ENCODE peak calls at places on chromosomes 1 and 21, in seven cellular contexts. N is psoas muscle, T is upper lobe of right lung, E is aorta, R is K562, I is IMR-90, F is heart right ventricle. M is an unnamed sample.

GRCh38 chr1:183274836-183275235 is 88.8 kb downstream of the LAMC2 start:
- ATAC-seq in R (no peak), N (no peak), E (no peak), T (no peak), I (no peak), F (no peak), M (no peak)

GRCh38 chr1:167252986-167253385 is 32.3 kb downstream of the POU2F1 start:
- ATAC-seq in E (no peak), R (no peak), N (no peak), I (no peak), F (no peak), T (no peak), M (no peak)

GRCh38 chr1:154803203-154803920 is 66.7 kb downstream of the KCNN3 start:
- ATAC-seq in R (no peak), E (no peak), T (peak; percentile 40), N (peak; percentile 63), F (no peak), I (no peak), M (no peak)

GRCh38 chr1:223114871-223115270 is 28.2 kb downstream of the TLR5 start:
- ATAC-seq in E (peak; percentile 67), T (peak; percentile 50), R (no peak), F (peak; percentile 88), N (no peak), I (no peak), M (peak; percentile 69)

GRCh38 chr1:201686709-201687455 is 142.1 kb upstream of the IPO9 start:
- ATAC-seq in I (peak; percentile 10), R (peak; percentile 60), T (peak; percentile 82), N (peak; percentile 83), F (no peak), E (no peak), M (no peak)

GRCh38 chr1:116320846-116321245 is 52.2 kb upstream of the ATP1A1 start:
- ATAC-seq in E (no peak), T (no peak), R (no peak), F (no peak), N (no peak), I (no peak), M (no peak)

GRCh38 chr1:236284291-236284711 is 2.5 kb upstream of the ERO1B start:
- ATAC-seq in I (no peak), R (no peak), N (no peak), F (no peak), E (no peak), T (no peak), M (no peak)

GRCh38 chr1:104125935-104126334 is 376.2 kb downstream of the AMY1C start:
- ATAC-seq in I (no peak), F (no peak), T (no peak), E (no peak), R (no peak), N (no peak), M (no peak)

GRCh38 chr21:17270234-17270633 is 242.6 kb upstream of the CXADR start:
- ATAC-seq in N (peak; percentile 81), I (peak; percentile 64), F (peak; percentile 77), E (peak; percentile 83), R (no peak), T (peak; percentile 58), M (peak; percentile 66)

GRCh38 chr1:59046730-59047157 is 250.2 kb upstream of the FGGY start:
- ATAC-seq in E (no peak), R (no peak), F (no peak), T (peak; percentile 49), N (no peak), I (peak; percentile 22), M (no peak)

DNA sequence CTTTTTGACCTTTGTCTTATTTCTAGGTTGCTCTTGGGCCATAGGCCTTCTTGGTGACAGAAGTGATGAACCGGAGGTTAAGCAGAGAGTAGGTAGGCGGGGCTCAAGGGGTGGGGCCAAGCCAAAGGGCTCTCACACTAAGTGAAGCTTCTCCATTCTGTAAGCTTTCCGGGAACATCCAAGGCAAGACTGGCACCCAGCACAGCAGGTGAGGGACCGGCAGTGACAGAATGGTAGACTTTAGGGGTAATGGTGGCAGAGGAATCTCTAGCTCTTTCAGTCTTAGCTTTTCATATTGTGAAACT is at the start of gene TNFAIP8L2:
- ATAC-seq in E (peak; percentile 55), F (peak; percentile 58), R (peak; percentile 86), N (peak; percentile 26), T (peak; percentile 86), I (no peak), M (no peak)
- H3K4me3 ChIP-seq in E (no peak within 1 kb of the TSS), F (peak within 1 kb of the TSS; percentile 38), R (no peak within 1 kb of the TSS), N (peak within 1 kb of the TSS; percentile 37), T (peak within 1 kb of the TSS; percentile 52), I (no peak within 1 kb of the TSS), M (no peak within 1 kb of the TSS)

GRCh38 chr1:1011388-1011949 is 1.8 kb upstream of the ISG15 start:
- ATAC-seq in I (no peak), E (no peak), R (no peak), N (no peak), T (no peak), F (no peak), M (no peak)

GRCh38 chr1:1013105-1013921 is at the start of gene ISG15:
- ATAC-seq in F (peak; percentile 95), I (peak; percentile 95), T (peak; percentile 94), N (peak; percentile 96), R (peak; percentile 94), E (peak; percentile 94), M (peak; percentile 96)

GRCh38 chr1:1014896-1015681 is 1.8 kb downstream of the ISG15 start:
- ATAC-seq in R (no peak), N (no peak), E (no peak), I (no peak), T (no peak), F (no peak), M (no peak)

GRCh38 chr1:1019122-1019999 is 559 bp upstream of the AGRN start:
- ATAC-seq in E (peak; percentile 93), T (peak; percentile 90), I (peak; percentile 89), N (peak; percentile 95), R (peak; percentile 82), F (peak; percentile 69), M (peak; percentile 94)

GRCh38 chr1:1013922-1014617 is 773 bp downstream of the ISG15 start:
- ATAC-seq in N (no peak), T (no peak), F (peak; percentile 71), R (peak; percentile 57), I (peak; percentile 24), E (peak; percentile 42), M (no peak)
- H3K4me3 ChIP-seq in N (peak overlapping the region; percentile 79), T (peak overlapping the region; percentile 65), F (peak overlapping the region; percentile 70), R (peak overlapping the region; percentile 50), I (peak overlapping the region; percentile 54), E (no peak overlapping the region), M (peak overlapping the region; percentile 75)

GRCh38 chr1:231424950-231425805 is 3.1 kb upstream of the EGLN1 start:
- ATAC-seq in I (no peak), N (peak; percentile 67), R (no peak), F (no peak), T (no peak), E (no peak), M (no peak)
- H3K4me3 ChIP-seq in I (no peak overlapping the region), N (peak overlapping the region; percentile 91), R (no peak overlapping the region), F (no peak overlapping the region), T (no peak overlapping the region), E (no peak overlapping the region), M (no peak overlapping the region)

DNA sequence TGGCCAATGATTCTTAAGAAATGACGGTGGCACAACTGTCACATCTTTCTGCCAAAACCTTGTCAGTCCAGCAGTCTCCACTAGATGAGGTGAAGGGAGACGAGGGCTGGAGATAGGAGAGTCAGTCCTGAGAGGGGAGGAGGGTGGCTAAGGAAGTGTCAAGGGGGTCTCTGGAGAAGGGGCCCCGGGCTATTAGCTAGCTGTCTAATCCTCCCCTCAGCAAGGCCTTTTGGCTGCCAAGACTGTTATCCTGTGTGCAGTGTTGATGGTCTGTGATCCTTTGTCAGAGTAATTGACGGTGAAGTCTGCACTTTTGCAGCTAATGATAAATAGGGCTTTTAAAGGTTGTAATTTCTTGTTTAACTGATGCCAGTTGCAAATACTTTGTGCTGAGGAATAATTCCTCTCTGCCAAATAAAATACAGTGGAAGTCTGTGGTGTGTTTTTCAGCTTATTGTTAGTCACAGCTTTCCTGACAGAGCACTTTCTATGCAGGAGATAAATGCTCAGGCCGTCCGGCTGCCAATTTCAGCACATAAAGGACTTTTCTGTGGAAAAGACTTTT is 34.9 kb downstream of the PRRX1 start:
- ATAC-seq in E (peak; percentile 47), R (no peak), T (no peak), I (peak; percentile 64), F (peak; percentile 65), N (peak; percentile 76), M (peak; percentile 25)
- H3K4me3 ChIP-seq in E (no peak overlapping the region), R (no peak overlapping the region), T (no peak overlapping the region), I (no peak overlapping the region), F (no peak overlapping the region), N (peak overlapping the region; percentile 37), M (no peak overlapping the region)

GRCh38 chr1:247445775-247446364 is 12.0 kb downstream of the OR2B11 start:
- ATAC-seq in I (no peak), T (peak; percentile 80), R (no peak), E (no peak), N (no peak), F (peak; percentile 33), M (peak; percentile 52)

GRCh38 chr1:247444571-247444970 is 13.3 kb downstream of the OR2B11 start:
- ATAC-seq in I (no peak), R (no peak), T (no peak), E (no peak), F (no peak), N (no peak), M (no peak)

GRCh38 chr1:247443641-247444040 is 14.3 kb downstream of the OR2B11 start:
- ATAC-seq in R (no peak), F (no peak), E (no peak), I (no peak), T (no peak), N (no peak), M (no peak)

GRCh38 chr1:247448107-247448778 is 9.7 kb downstream of the OR2B11 start:
- ATAC-seq in N (peak; percentile 98), E (peak; percentile 90), T (peak; percentile 82), F (peak; percentile 91), R (peak; percentile 93), I (peak; percentile 96), M (peak; percentile 69)

GRCh38 chr1:247447162-247447909 is 10.6 kb downstream of the OR2B11 start:
- ATAC-seq in T (no peak), I (no peak), E (no peak), R (no peak), F (no peak), N (no peak), M (no peak)
- H3K4me3 ChIP-seq in T (peak overlapping the region; percentile 50), I (no peak overlapping the region), E (no peak overlapping the region), R (no peak overlapping the region), F (peak overlapping the region; percentile 57), N (peak overlapping the region; percentile 69), M (peak overlapping the region; percentile 51)

GRCh38 chr1:110619412-110620249 is 13.5 kb upstream of the KCNA2 start:
- ATAC-seq in F (peak; percentile 93), R (peak; percentile 94), E (peak; percentile 86), N (peak; percentile 84), I (peak; percentile 91), T (peak; percentile 97), M (peak; percentile 83)
- H3K4me3 ChIP-seq in F (no peak overlapping the region), R (no peak overlapping the region), E (no peak overlapping the region), N (no peak overlapping the region), I (no peak overlapping the region), T (peak overlapping the region; percentile 39), M (no peak overlapping the region)

DNA sequence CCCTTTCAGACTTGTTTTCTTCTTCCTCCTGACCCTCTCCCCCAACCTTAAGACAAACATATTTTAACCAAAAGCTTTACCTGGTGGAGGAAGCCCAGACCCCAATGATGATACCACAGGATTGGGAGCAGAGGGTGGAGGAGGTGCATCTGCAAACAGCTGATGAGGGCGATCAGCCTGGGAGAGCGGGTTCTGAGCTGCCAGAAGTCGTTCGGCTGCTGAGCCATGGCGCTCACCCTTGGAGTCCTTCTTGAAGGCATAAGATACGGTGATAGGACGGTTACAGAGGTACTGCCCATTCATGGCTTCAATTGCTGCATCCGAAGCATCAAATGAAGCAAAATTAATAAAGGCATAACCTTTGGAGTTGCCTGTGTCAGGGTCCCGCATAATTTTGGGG is 1.3 kb downstream of the SF3B4 start:
- ATAC-seq in I (no peak), R (no peak), N (no peak), F (no peak), T (no peak), E (no peak), M (no peak)
- H3K4me3 ChIP-seq in I (no peak overlapping the region), R (peak overlapping the region; percentile 93), N (peak overlapping the region; percentile 100), F (peak overlapping the region; percentile 86), T (peak overlapping the region; percentile 69), E (no peak overlapping the region), M (no peak overlapping the region)

M was measured in gastroesophageal sphincter.